ENCODE peak calls at places on chromosomes 12 and 14, in six cellular contexts. R is IMR-90, U is K562, G is GM12878, D is HepG2, T is A549. X is an unnamed sample.

GRCh38 chr12:121036810-121037326 is 2.2 kb downstream of the OASL start:
- DNase-seq in R (peak; percentile 69), U (no peak), G (no peak), D (no peak), T (no peak), X (no peak)

GRCh38 chr14:93733231-93733630 is 55.1 kb downstream of the PRIMA1 start:
- DNase-seq in R (no peak), U (no peak), G (no peak), D (no peak), T (peak; percentile 6), X (no peak)

GRCh38 chr14:72643317-72643801 is 250.5 kb downstream of the DPF3 start:
- DNase-seq in R (peak; percentile 99), U (no peak), G (no peak), D (no peak), T (peak; percentile 69), X (no peak)

GRCh38 chr12:51082561-51083139 is 746 bp downstream of the CSRNP2 start:
- DNase-seq in R (peak; percentile 39), U (no peak), G (no peak), D (peak; percentile 7), T (peak; percentile 20), X (peak; percentile 37)

GRCh38 chr14:99677231-99677891 is 6.7 kb upstream of the CYP46A1 start:
- DNase-seq in R (no peak), U (no peak), G (no peak), D (no peak), T (no peak), X (no peak)

GRCh38 chr14:70858641-70859040 is 48.6 kb upstream of the PCNX1 start:
- DNase-seq in R (no peak), U (no peak), G (no peak), D (peak; percentile 10), T (no peak), X (peak; percentile 11)

GRCh38 chr12:50545783-50546182 is 41.0 kb downstream of the DIP2B start:
- DNase-seq in R (no peak), U (no peak), G (no peak), D (no peak), T (no peak), X (no peak)

GRCh38 chr12:46349253-46349652 is 23.3 kb downstream of the SLC38A2 start:
- DNase-seq in R (no peak), U (no peak), G (no peak), D (no peak), T (no peak), X (no peak)

GRCh38 chr12:57807285-57807684 is 11.2 kb downstream of the AVIL start:
- DNase-seq in R (no peak), U (no peak), G (no peak), D (no peak), T (no peak), X (no peak)

GRCh38 chr12:5434647-5434968 is 2.7 kb downstream of the NTF3 start:
- DNase-seq in R (no peak), U (no peak), G (no peak), D (no peak), T (no peak), X (no peak)

GRCh38 chr12:44589697-44590096 is 286.4 kb downstream of the NELL2 start:
- DNase-seq in R (no peak), U (no peak), G (no peak), D (no peak), T (no peak), X (no peak)

GRCh38 chr12:106994579-106995220 is 7.8 kb upstream of the MTERF2 start:
- DNase-seq in R (peak; percentile 74), U (no peak), G (no peak), D (no peak), T (peak; percentile 56), X (no peak)

GRCh38 chr12:24898185-24898584 is 50.7 kb downstream of the BCAT1 start:
- DNase-seq in R (no peak), U (no peak), G (no peak), D (no peak), T (no peak), X (no peak)

GRCh38 chr14:80427101-80427500 is 215.8 kb upstream of the DIO2 start:
- DNase-seq in R (peak; percentile 68), U (no peak), G (no peak), D (no peak), T (no peak), X (no peak)

GRCh38 chr12:74980510-74980909 is 229.1 kb downstream of the KCNC2 start:
- DNase-seq in R (no peak), U (no peak), G (no peak), D (no peak), T (peak; percentile 38), X (peak; percentile 55)

GRCh38 chr14:79275367-79275655 is 936.0 kb downstream of the DIO2 start:
- DNase-seq in R (peak; percentile 18), U (no peak), G (no peak), D (no peak), T (no peak), X (no peak)

GRCh38 chr12:132600048-132601032 is 10.0 kb downstream of the LRCOL1 start:
- DNase-seq in R (peak; percentile 61), U (peak; percentile 73), G (no peak), D (peak; percentile 54), T (peak; percentile 78), X (peak; percentile 59)

GRCh38 chr12:93790472-93791152 is 113.4 kb downstream of the CRADD start:
- DNase-seq in R (peak; percentile 89), U (peak; percentile 35), G (no peak), D (no peak), T (peak; percentile 60), X (no peak)

GRCh38 chr14:26276757-26277156 is 321.1 kb downstream of the NOVA1 start:
- DNase-seq in R (no peak), U (no peak), G (no peak), D (no peak), T (peak; percentile 13), X (peak; percentile 35)

GRCh38 chr12:3885179-3886094 is 12.2 kb upstream of the PARP11 start:
- DNase-seq in R (peak; percentile 48), U (peak; percentile 6), G (no peak), D (peak; percentile 36), T (peak; percentile 40), X (peak; percentile 19)

GRCh38 chr14:104868060-104868740 is 3.1 kb downstream of the CEP170B start:
- DNase-seq in R (no peak), U (no peak), G (no peak), D (no peak), T (no peak), X (no peak)

GRCh38 chr12:31204995-31205582 is 120.9 kb downstream of the SINHCAF start:
- DNase-seq in R (peak; percentile 49), U (no peak), G (peak; percentile 46), D (no peak), T (no peak), X (no peak)

GRCh38 chr12:22286569-22286968 is 47.9 kb downstream of the ST8SIA1 start:
- DNase-seq in R (peak; percentile 93), U (no peak), G (no peak), D (no peak), T (no peak), X (no peak)

GRCh38 chr12:122394626-122395194 is 27.8 kb downstream of the CLIP1 start:
- DNase-seq in R (no peak), U (no peak), G (no peak), D (no peak), T (no peak), X (no peak)

GRCh38 chr12:53380797-53381738 is 1.1 kb downstream of the SP1 start:
- DNase-seq in R (peak; percentile 57), U (no peak), G (no peak), D (no peak), T (no peak), X (no peak)

GRCh38 chr12:17809206-17809605 is 280.8 kb downstream of the RERGL start:
- DNase-seq in R (no peak), U (no peak), G (no peak), D (no peak), T (no peak), X (no peak)

GRCh38 chr12:17810399-17810798 is 279.6 kb downstream of the RERGL start:
- DNase-seq in R (no peak), U (no peak), G (no peak), D (no peak), T (no peak), X (no peak)
- TF ChIP-seq BHLHE40 in R (no peak), U (no peak), G (no peak), D (no peak), T (no peak), X (no peak)

GRCh38 chr12:90024261-90024660 is 315.6 kb upstream of the ATP2B1 start:
- DNase-seq in R (peak; percentile 42), U (no peak), G (no peak), D (no peak), T (peak; percentile 62), X (no peak)
- TF ChIP-seq BHLHE40 in R (no peak), U (no peak), G (no peak), D (no peak), T (no peak), X (no peak)

DNA sequence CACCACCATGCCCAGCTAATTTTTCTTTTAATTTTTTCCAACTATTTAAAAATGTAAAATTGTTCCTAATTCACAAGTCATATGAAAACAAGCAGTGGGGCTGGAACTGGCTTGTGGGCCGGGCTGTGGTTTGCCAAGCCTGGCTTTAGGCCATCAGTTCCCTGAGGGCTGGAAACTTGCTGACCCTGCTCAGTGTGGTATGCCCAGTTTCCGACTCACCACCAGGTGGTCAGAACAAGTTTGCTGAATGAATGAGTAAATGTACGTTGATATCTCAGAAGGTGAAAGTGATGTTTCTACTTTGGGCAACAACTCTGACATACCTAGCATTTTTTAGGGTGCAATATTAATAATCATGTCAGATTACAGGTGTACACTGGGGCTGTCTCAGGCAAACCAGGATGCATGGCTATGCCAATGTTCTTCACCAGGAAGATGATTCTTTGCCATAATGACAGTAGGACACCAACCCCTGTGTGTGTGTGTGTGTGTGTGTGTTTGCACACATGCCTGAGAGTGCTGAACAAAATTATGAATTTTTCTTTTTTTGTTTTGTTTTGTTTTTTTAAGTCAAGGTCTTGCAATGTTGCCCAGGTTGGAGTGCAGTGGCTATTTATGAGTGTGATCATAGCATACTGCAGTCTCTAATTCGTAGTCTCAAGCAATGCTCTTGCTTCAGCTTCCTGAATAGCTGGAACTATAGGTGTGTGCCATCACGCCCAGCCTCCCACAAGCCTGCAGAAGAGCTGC is 106.1 kb downstream of the PTPN11 start:
- DNase-seq in R (peak; percentile 29), U (no peak), G (no peak), D (no peak), T (peak; percentile 47), X (peak; percentile 35)
- TF ChIP-seq BHLHE40 in R (no peak), U (no peak), G (no peak), D (no peak), T (no peak), X (no peak)

DNA sequence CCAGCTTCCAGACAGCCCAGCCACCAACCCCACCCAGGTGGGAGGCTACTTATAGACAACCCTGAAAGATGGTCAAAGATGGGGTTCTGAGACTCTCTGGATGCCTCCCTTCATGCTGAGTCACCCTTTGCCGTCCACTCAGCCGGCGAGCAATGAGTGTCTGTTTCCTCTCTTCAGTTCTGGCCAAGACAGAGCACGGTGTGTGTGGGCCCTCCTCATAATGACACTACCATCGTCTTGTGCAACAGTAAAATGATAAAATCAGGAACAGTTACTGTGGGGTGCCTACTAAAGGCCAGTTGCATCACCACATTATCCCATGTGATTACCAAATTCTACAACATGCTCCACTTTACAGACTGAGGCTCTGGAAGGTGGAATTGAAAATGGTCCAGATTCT is 7.0 kb upstream of the BDKRB1 start:
- DNase-seq in R (peak; percentile 93), U (no peak), G (no peak), D (no peak), T (peak; percentile 69), X (no peak)
- TF ChIP-seq BHLHE40 in R (peak; percentile 35), U (no peak), G (no peak), D (no peak), T (no peak), X (no peak)